ENCODE peak calls at places on chromosomes 4 and X, in six cellular contexts. G, J, Z, T, D and K are unnamed samples.

GRCh38 chr4:6991771-6992557 is 51.2 kb upstream of the TADA2B start:
- DNase-seq in G (no peak), J (no peak), Z (no peak), T (no peak), D (peak; percentile 95), K (no peak)

GRCh38 chrX:40199704-40200103 is 101.9 kb upstream of the BCOR start:
- DNase-seq in G (no peak), J (peak; percentile 21), Z (no peak), T (no peak), D (no peak), K (no peak)

GRCh38 chr4:8534129-8534528 is 46.1 kb upstream of the GPR78 start:
- DNase-seq in G (no peak), J (no peak), Z (no peak), T (peak; percentile 25), D (peak; percentile 91), K (peak; percentile 71)

GRCh38 chr4:25874641-25875040 is 11.9 kb upstream of the SEL1L3 start:
- DNase-seq in G (no peak), J (no peak), Z (no peak), T (no peak), D (no peak), K (no peak)

GRCh38 chrX:13968198-13968597 is 61.5 kb downstream of the GEMIN8 start:
- DNase-seq in G (no peak), J (no peak), Z (no peak), T (no peak), D (no peak), K (no peak)

GRCh38 chr4:3486556-3487270 is 23.6 kb downstream of the DOK7 start:
- DNase-seq in G (no peak), J (peak; percentile 58), Z (no peak), T (no peak), D (no peak), K (no peak)

GRCh38 chrX:32408389-32408788 is 803.0 kb downstream of the DMD start:
- DNase-seq in G (no peak), J (no peak), Z (no peak), T (no peak), D (no peak), K (peak; percentile 2)

GRCh38 chr4:3228881-3229280 is 20.1 kb upstream of the MSANTD1 start:
- DNase-seq in G (no peak), J (no peak), Z (no peak), T (no peak), D (no peak), K (no peak)

GRCh38 chr4:150302553-150302952 is 224.3 kb downstream of the DCLK2 start:
- DNase-seq in G (peak; percentile 51), J (no peak), Z (no peak), T (no peak), D (peak; percentile 78), K (no peak)

GRCh38 chrX:41238543-41238942 is 95.4 kb upstream of the DDX3X start:
- DNase-seq in G (no peak), J (no peak), Z (no peak), T (no peak), D (peak; percentile 62), K (no peak)

GRCh38 chrX:130091976-130092522 is 18.2 kb downstream of the ELF4 start:
- DNase-seq in G (peak; percentile 72), J (no peak), Z (peak; percentile 77), T (no peak), D (no peak), K (peak; percentile 83)

GRCh38 chr4:182778222-182778982 is 138.8 kb downstream of the DCTD start:
- DNase-seq in G (no peak), J (no peak), Z (no peak), T (no peak), D (no peak), K (no peak)

GRCh38 chr4:11228575-11228974 is 200.1 kb downstream of the HS3ST1 start:
- DNase-seq in G (no peak), J (no peak), Z (no peak), T (no peak), D (peak; percentile 30), K (no peak)

DNA sequence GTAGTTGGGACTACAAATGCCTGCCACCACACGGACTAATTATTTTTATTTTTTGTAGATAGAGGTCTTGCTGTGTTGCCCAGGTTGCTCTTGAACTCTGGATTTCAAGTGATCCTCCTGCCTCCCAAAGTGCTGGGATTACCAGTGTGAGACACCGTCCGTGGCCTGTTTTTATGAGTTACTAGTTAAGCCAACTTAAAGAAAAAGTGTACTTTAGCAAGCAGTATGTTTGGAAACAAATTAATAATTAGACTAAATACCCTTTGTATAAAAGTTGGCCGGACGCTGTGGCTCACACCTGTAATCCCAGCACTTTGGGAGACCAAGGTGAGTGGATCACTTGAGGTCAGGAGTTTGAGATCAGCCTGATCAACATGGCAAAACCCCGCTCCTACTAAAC is 14.2 kb upstream of the PTPN13 start:
- DNase-seq in G (no peak), J (no peak), Z (no peak), T (no peak), D (no peak), K (no peak)
- TF ChIP-seq CTCF in G (no peak), J (no peak), Z (no peak), T (no peak), D (no peak), K (no peak)

DNA sequence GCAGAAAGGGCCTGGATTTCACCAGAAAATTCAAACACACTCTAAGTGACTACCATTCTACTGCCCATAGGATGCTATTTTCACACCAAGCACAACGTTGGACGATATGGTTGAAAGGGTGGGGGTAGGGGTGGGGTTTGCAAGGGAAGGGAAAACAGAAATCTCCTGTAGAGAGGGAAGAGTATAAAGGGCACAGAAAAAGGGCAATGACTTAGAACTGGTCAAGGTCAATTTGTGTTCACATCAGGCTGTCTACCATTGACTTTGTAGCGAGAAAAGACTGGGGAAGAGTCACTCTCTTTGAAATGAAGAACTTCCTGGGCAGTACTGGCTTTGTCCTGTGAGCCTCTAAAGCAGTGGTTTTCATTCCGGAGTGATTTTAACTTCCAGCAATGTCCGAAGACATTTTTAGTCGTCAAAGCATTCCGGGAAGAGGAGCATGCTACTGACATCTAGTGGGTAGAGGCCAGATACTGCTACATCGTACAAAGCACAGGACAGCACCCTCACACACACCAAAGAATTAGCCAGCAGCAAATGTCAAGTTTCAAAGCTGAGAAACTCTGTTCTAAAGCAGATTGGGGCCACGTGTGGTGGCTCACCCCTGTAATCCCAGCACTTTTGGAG is 48.4 kb upstream of the SLC7A3 start:
- DNase-seq in G (no peak), J (no peak), Z (no peak), T (no peak), D (no peak), K (no peak)
- TF ChIP-seq CTCF in G (peak; percentile 56), J (no peak), Z (no peak), T (peak; percentile 35), D (peak; percentile 54), K (no peak)

GRCh38 chr4:155025762-155026457 is 182.5 kb upstream of the NPY2R start:
- DNase-seq in G (peak; percentile 21), J (peak; percentile 63), Z (no peak), T (peak; percentile 43), D (no peak), K (no peak)
- TF ChIP-seq CTCF in G (peak; percentile 48), J (peak; percentile 68), Z (peak; percentile 23), T (peak; percentile 80), D (peak; percentile 40), K (no peak)

GRCh38 chr4:111847256-111848108 is 297.8 kb upstream of the FAM241A start:
- DNase-seq in G (no peak), J (no peak), Z (no peak), T (no peak), D (no peak), K (no peak)
- TF ChIP-seq CTCF in G (no peak), J (peak; percentile 80), Z (no peak), T (peak; percentile 46), D (peak; percentile 27), K (no peak)

GRCh38 chrX:9882669-9883446 is 84.3 kb upstream of the CLDN34 start:
- DNase-seq in G (no peak), J (no peak), Z (peak; percentile 53), T (no peak), D (no peak), K (no peak)
- TF ChIP-seq CTCF in G (peak; percentile 28), J (no peak), Z (no peak), T (no peak), D (no peak), K (no peak)

GRCh38 chr4:118753685-118754084 is 68.5 kb downstream of the METTL14 start:
- DNase-seq in G (no peak), J (no peak), Z (no peak), T (no peak), D (no peak), K (no peak)
- TF ChIP-seq CTCF in G (no peak), J (no peak), Z (no peak), T (no peak), D (no peak), K (no peak)

GRCh38 chr4:33160126-33160525 is 2440.0 kb downstream of the PCDH7 start:
- DNase-seq in G (no peak), J (no peak), Z (no peak), T (no peak), D (peak; percentile 36), K (no peak)
- TF ChIP-seq CTCF in G (no peak), J (peak; percentile 14), Z (no peak), T (peak; percentile 46), D (peak; percentile 59), K (no peak)

GRCh38 chrX:43813319-43813718 is 68.9 kb downstream of the MAOB start:
- DNase-seq in G (no peak), J (no peak), Z (no peak), T (no peak), D (no peak), K (no peak)

GRCh38 chrX:43817454-43817853 is 64.8 kb downstream of the MAOB start:
- DNase-seq in G (no peak), J (no peak), Z (no peak), T (no peak), D (no peak), K (no peak)

GRCh38 chrX:43815209-43815608 is 67.0 kb downstream of the MAOB start:
- DNase-seq in G (no peak), J (no peak), Z (no peak), T (no peak), D (no peak), K (no peak)

GRCh38 chrX:43809463-43809862 is 72.8 kb downstream of the MAOB start:
- DNase-seq in G (no peak), J (no peak), Z (no peak), T (no peak), D (no peak), K (no peak)

GRCh38 chrX:43813898-43814297 is 68.4 kb downstream of the MAOB start:
- DNase-seq in G (no peak), J (peak; percentile 9), Z (no peak), T (no peak), D (no peak), K (no peak)
- TF ChIP-seq CTCF in G (peak; percentile 28), J (no peak), Z (no peak), T (no peak), D (peak; percentile 40), K (no peak)